ENCODE peak calls at places on chromosomes 12 and 14, in eight cellular contexts. B is cardiac muscle cell, I is fibroblast of pulmonary artery, V is neural crest cell, L is osteocyte, U is spleen, P is HCT116, X is WTC11. H is an unnamed sample.

GRCh38 chr12:106712768-106713167 is 61.7 kb upstream of the RIC8B start:
- DNase-seq in B (no peak), I (no peak), V (no peak), L (peak), U (no peak), P (no peak), X (no peak), H (no peak)

GRCh38 chr12:117169548-117169947 is 20.7 kb downstream of the FBXO21 start:
- DNase-seq in B (no peak), I (no peak), V (no peak), L (no peak), U (no peak), P (no peak), X (no peak), H (no peak)

GRCh38 chr12:52907092-52907810 is 2.4 kb upstream of the KRT8 start:
- DNase-seq in B (peak), I (peak), V (no peak), L (no peak), U (no peak), P (no peak), X (peak), H (peak)

GRCh38 chr14:79415726-79416125 is 795.6 kb downstream of the DIO2 start:
- DNase-seq in B (no peak), I (no peak), V (no peak), L (no peak), U (no peak), P (no peak), X (no peak), H (no peak)

GRCh38 chr14:60618200-60618599 is 31.1 kb downstream of the SIX1 start:
- DNase-seq in B (no peak), I (no peak), V (no peak), L (no peak), U (no peak), P (no peak), X (no peak), H (no peak)

GRCh38 chr12:26810330-26810729 is 22.7 kb downstream of the ITPR2 start:
- DNase-seq in B (peak), I (peak), V (no peak), L (no peak), U (no peak), P (no peak), X (peak), H (peak)

GRCh38 chr14:53542692-53543091 is 389.6 kb upstream of the DDHD1 start:
- DNase-seq in B (peak), I (peak), V (no peak), L (no peak), U (no peak), P (no peak), X (no peak), H (peak)

GRCh38 chr14:89214221-89214965 is 202.6 kb downstream of the FOXN3 start:
- DNase-seq in B (no peak), I (no peak), V (no peak), L (no peak), U (no peak), P (no peak), X (no peak), H (no peak)

GRCh38 chr14:34971801-34972200 is 11.0 kb upstream of the SRP54 start:
- DNase-seq in B (no peak), I (no peak), V (no peak), L (no peak), U (no peak), P (no peak), X (no peak), H (no peak)

GRCh38 chr12:726281-727140 is 25.9 kb upstream of the WNK1 start:
- DNase-seq in B (no peak), I (no peak), V (no peak), L (no peak), U (no peak), P (no peak), X (no peak), H (peak)

GRCh38 chr14:96424104-96424989 is 32.4 kb downstream of the AK7 start:
- DNase-seq in B (peak), I (peak), V (peak), L (no peak), U (peak), P (peak), X (no peak), H (peak)

GRCh38 chr12:109047081-109047805 is 5.1 kb upstream of the USP30 start:
- DNase-seq in B (no peak), I (no peak), V (no peak), L (no peak), U (no peak), P (no peak), X (no peak), H (no peak)

GRCh38 chr12:27821259-27821973 is 41.4 kb upstream of the MANSC4 start:
- DNase-seq in B (peak), I (peak), V (peak), L (no peak), U (no peak), P (peak), X (peak), H (peak)

GRCh38 chr14:61652526-61653262 is 42.6 kb upstream of the HIF1A start:
- DNase-seq in B (no peak), I (no peak), V (no peak), L (no peak), U (no peak), P (no peak), X (no peak), H (no peak)

GRCh38 chr12:65171073-65171472 is 1.7 kb downstream of the LEMD3 start:
- DNase-seq in B (no peak), I (peak), V (no peak), L (no peak), U (no peak), P (no peak), X (no peak), H (no peak)

GRCh38 chr14:101557811-101558738 is 3.2 kb upstream of the DIO3 start:
- DNase-seq in B (no peak), I (no peak), V (no peak), L (no peak), U (peak), P (no peak), X (peak), H (peak)
- TF ChIP-seq CTCF in B (peak), I (no peak), V (no peak), L (no peak), U (no peak), P (peak), X (no peak), H (no peak)

GRCh38 chr14:58639842-58640484 is 2.2 kb downstream of the DACT1 start:
- DNase-seq in B (peak), I (peak), V (peak), L (no peak), U (no peak), P (peak), X (peak), H (peak)
- TF ChIP-seq CTCF in B (peak), I (peak), V (peak), L (peak), U (no peak), P (peak), X (no peak), H (peak)

DNA sequence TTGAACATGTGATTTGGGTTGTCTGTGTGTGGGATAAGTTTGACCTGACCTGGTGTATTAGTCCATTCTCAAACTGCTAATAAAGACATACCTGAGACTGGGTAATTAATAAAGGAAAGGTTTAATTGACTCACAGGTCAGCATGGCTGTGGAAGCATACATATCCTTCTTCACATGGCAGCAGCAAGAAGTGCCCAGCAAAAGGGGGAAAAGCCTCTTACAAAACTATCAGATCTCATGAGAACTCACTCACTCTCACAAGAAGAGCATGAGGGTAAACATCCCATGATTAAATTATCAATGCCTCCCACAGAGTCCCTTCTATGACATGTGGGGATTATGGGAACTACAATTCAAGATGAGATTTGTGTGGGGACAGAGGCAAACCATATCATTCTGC is 94.0 kb upstream of the PPM1H start:
- DNase-seq in B (no peak), I (no peak), V (no peak), L (no peak), U (no peak), P (no peak), X (no peak), H (no peak)
- TF ChIP-seq CTCF in B (no peak), I (no peak), V (no peak), L (no peak), U (no peak), P (no peak), X (no peak), H (no peak)

DNA sequence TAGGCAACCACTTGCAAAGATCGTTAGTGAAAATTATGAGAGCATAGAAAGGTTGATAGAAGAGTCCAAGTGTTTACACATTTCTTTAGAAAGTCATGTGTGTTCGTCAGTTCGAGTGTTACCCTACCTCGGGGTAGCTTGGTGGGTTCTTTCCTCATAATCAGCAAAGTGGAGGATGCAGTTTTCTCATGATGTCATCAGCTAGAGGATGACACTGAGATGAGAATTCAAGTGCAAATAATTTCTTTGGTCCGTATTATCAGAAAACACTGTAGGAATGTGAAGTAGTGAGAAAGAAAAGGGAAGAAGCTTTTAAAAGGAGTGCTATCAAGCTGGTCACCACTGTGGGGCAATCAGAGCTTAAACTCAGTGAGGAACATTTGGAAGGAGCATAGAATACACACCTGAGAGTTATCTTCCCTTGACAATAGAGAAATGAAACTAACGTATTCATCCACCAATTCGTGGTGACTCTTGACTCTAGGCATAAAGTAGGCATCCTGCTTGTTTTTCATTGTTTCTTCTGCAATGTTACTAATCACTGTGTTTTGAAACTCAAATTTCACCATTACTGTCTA is 1340.9 kb upstream of the TMEM132C start:
- DNase-seq in B (no peak), I (no peak), V (no peak), L (no peak), U (no peak), P (no peak), X (no peak), H (peak)
- TF ChIP-seq CTCF in B (no peak), I (no peak), V (no peak), L (no peak), U (no peak), P (no peak), X (no peak), H (no peak)

H was measured in MCF 10A.